ENCODE peak calls at places on chromosomes 6 and 20, in four cellular contexts. G is vagina, H is fibroblast of lung, R is choroid plexus epithelial cell. M is an unnamed sample.
A peak's percentile ranks its signal among the peaks of the same experiment; 100 is the strongest.

GRCh38 chr20:62636446-62636845 is 5.9 kb upstream of the SLCO4A1 start:
- DNase-seq in G (no peak), H (no peak), R (peak; percentile 15), M (no peak)

GRCh38 chr20:3890410-3890751 is 1.2 kb downstream of the PANK2 start:
- DNase-seq in R (peak; percentile 47), G (no peak), H (peak; percentile 63), M (peak; percentile 38)

GRCh38 chr6:101883398-101883975 is 490.0 kb downstream of the GRIK2 start:
- DNase-seq in G (no peak), R (peak; percentile 4), H (no peak), M (no peak)

GRCh38 chr6:49339096-49339495 is 124.0 kb downstream of the MMUT start:
- DNase-seq in G (no peak), H (no peak), R (no peak), M (no peak)

GRCh38 chr20:7841967-7842301 is 98.3 kb downstream of the HAO1 start:
- DNase-seq in R (peak; percentile 90), H (peak; percentile 85), G (no peak), M (peak; percentile 97)

GRCh38 chr20:59566631-59567524 is 37.5 kb upstream of the PHACTR3 start:
- DNase-seq in H (no peak), R (no peak), G (peak; percentile 65), M (no peak)

GRCh38 chr20:50580016-50580747 is 70.0 kb downstream of the PTPN1 start:
- DNase-seq in G (no peak), R (peak; percentile 53), H (peak; percentile 55), M (peak; percentile 41)

GRCh38 chr6:21102201-21102600 is 491.4 kb upstream of the SOX4 start:
- DNase-seq in R (no peak), H (no peak), G (no peak), M (no peak)

GRCh38 chr20:50624351-50625016 is 66.9 kb downstream of the RIPOR3 start:
- DNase-seq in R (no peak), G (no peak), H (no peak), M (peak; percentile 57)

GRCh38 chr20:14820771-14821170 is 483.4 kb upstream of the FLRT3 start:
- DNase-seq in R (peak; percentile 35), H (no peak), G (no peak), M (peak; percentile 42)

GRCh38 chr6:31834704-31835375 is 7.3 kb downstream of the HSPA1B start:
- DNase-seq in H (no peak), R (no peak), G (peak; percentile 92), M (no peak)

GRCh38 chr6:139364302-139364981 is 10.0 kb downstream of the CITED2 start:
- DNase-seq in H (peak; percentile 77), R (peak; percentile 71), G (no peak), M (peak; percentile 52)

GRCh38 chr6:163432300-163432699 is 17.8 kb downstream of the QKI start:
- DNase-seq in R (no peak), H (no peak), G (no peak), M (no peak)

GRCh38 chr6:131136021-131136847 is 967 bp downstream of the AKAP7 start:
- DNase-seq in R (peak; percentile 69), G (no peak), H (peak; percentile 67), M (peak; percentile 27)

GRCh38 chr20:64047968-64048401 is 1.5 kb downstream of the SOX18 start:
- DNase-seq in H (no peak), G (no peak), R (no peak), M (no peak)

DNA sequence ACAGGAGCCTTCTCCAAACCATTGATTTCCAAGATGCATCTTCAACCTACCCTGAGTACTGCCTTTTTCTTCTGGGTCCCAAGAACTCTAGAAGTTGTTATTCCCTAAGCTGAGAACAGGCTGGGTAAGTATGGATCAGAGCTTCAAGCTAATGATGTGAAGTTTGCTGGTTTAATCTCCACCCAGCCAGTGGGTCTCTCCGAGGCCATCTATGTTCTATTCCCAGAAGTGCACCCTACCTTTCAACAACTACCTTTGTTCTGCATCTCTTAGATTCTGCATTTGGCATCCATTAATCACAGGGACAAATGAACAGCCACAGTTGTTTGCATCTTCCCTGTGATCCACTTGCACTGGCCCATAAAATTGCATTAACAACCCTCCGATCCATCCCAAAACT is 246.2 kb downstream of the HIVEP2 start:
- DNase-seq in G (no peak), R (peak; percentile 28), H (no peak), M (peak; percentile 18)
- TF ChIP-seq CTCF in G (no peak), R (peak; percentile 50), H (peak; percentile 22), M (peak; percentile 35)

GRCh38 chr6:133854633-133855598 is 34.0 kb upstream of the TCF21 start:
- DNase-seq in H (no peak), G (no peak), R (no peak), M (no peak)
- H3K4me3 ChIP-seq in H (no peak overlapping the region), G (peak overlapping the region; percentile 12), R (peak overlapping the region; percentile 35), M (no peak overlapping the region)

GRCh38 chr6:87065117-87065516 is 29.8 kb downstream of the CGA start:
- DNase-seq in H (no peak), G (no peak), R (no peak), M (no peak)

GRCh38 chr6:87068804-87069203 is 26.1 kb downstream of the CGA start:
- DNase-seq in G (no peak), H (no peak), R (no peak), M (peak; percentile 7)

GRCh38 chr6:87070750-87071149 is 24.2 kb downstream of the CGA start:
- DNase-seq in H (no peak), G (no peak), R (no peak), M (no peak)

GRCh38 chr6:87071683-87072082 is 23.2 kb downstream of the CGA start:
- DNase-seq in H (no peak), R (no peak), G (no peak), M (no peak)

DNA sequence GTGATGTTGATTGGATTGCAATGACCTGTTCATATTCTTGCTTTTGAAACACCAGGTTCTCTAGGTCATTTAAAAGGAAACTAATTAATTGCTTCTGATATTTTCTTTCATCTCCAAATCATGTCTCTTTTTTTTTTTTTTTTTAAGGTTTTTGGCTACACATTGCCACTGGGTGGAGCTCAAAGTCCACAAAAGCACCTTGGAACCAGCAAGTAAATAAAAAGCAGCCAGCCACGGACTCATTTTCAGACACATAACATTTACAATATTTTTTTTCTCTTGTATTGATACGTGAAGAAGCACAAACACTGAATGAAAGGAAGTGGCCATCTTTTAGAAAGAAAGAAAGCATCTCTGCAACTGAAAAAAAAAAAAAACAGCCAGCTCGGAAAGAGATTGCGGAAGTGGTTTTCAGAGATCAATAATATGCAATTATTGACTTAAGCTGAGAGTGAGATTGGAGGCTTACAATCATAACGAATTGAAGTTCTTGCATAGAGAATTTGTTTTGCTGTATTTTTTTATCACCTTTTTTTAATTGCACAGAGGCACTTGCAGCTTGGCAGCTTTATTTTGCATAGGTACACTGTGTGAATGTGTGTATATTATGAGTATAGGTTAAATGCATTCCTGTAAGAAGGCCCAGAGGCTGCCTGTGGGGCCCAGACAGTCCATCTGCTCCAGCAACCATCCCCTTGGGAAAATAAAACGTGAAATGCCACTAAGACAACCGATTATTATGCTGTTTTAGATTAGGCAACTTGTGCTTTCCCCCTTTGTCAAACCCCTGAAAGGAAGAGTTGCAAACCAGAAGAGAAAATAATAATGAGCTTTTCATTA is 28.2 kb downstream of the CGA start:
- DNase-seq in G (no peak), H (peak; percentile 76), R (peak; percentile 84), M (peak; percentile 71)
- TF ChIP-seq CTCF in G (no peak), H (peak; percentile 50), R (peak; percentile 74), M (peak; percentile 63)

GRCh38 chr6:26305097-26305841 is 59.7 kb upstream of the BTN3A2 start:
- DNase-seq in H (peak; percentile 84), G (no peak), R (peak; percentile 88), M (peak; percentile 82)
- H3K4me3 ChIP-seq in H (peak overlapping the region; percentile 55), G (peak overlapping the region; percentile 46), R (peak overlapping the region; percentile 62), M (peak overlapping the region; percentile 38)

GRCh38 chr6:155406801-155407200 is 48.8 kb downstream of the NOX3 start:
- DNase-seq in R (no peak), H (no peak), G (no peak), M (no peak)

GRCh38 chr6:155408231-155408630 is 47.4 kb downstream of the NOX3 start:
- DNase-seq in H (no peak), G (no peak), R (no peak), M (no peak)

GRCh38 chr6:155402656-155403304 is 52.9 kb downstream of the NOX3 start:
- DNase-seq in H (no peak), G (no peak), R (no peak), M (no peak)

GRCh38 chr6:155408981-155409380 is 46.7 kb downstream of the NOX3 start:
- DNase-seq in R (no peak), G (no peak), H (no peak), M (no peak)

DNA sequence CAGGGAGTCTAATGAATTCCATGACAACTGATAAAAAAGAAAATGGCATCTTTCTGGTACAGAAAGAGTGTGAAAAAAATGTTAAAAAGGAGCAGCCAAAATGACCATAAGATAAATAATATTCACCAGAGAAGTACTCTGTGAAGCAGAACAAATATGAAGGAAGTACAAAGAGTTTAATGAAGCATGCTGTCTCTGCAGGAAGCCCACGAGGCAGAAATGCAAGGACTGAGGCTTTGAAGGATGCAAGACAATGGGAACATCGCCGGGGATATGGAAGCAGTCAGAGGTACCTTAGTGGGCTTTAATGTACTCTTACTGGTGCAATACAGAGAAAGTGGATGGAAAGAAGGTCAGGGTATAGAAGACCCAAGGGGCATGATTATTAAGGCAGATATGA is 50.7 kb downstream of the NOX3 start:
- DNase-seq in R (no peak), H (no peak), G (no peak), M (no peak)
- TF ChIP-seq CTCF in R (no peak), H (no peak), G (no peak), M (no peak)

GRCh38 chr6:35073766-35074471 is 67.2 kb downstream of the TCP11 start:
- DNase-seq in H (no peak), R (no peak), G (no peak), M (no peak)
- H3K4me3 ChIP-seq in H (no peak overlapping the region), R (no peak overlapping the region), G (no peak overlapping the region), M (no peak overlapping the region)